ENCODE peak calls at places on chromosomes 6 and 20, in five cellular contexts. O is OCI-LY7, L is hepatocyte, I is A549, F is mammary epithelial cell. V is an unnamed sample. For H3K9me3, the result is how much of the 10 kb centered on the place peaks cover.

GRCh38 chr6:136784910-136785746 is 7.1 kb downstream of the MAP3K5 start:
- DNase-seq in I (no peak), F (no peak), L (no peak), O (peak), V (no peak)

GRCh38 chr6:84078335-84078734 is 44.8 kb downstream of the MRAP2 start:
- DNase-seq in F (no peak), I (no peak), L (no peak), O (no peak), V (no peak)

GRCh38 chr6:169861431-169862045 is 110.1 kb downstream of the ERMARD start:
- DNase-seq in F (no peak), L (no peak), I (no peak), O (no peak), V (no peak)

GRCh38 chr20:52539891-52540290 is 348.3 kb upstream of the ZFP64 start:
- DNase-seq in O (peak), L (peak), I (no peak), F (no peak), V (no peak)

GRCh38 chr6:112027942-112028674 is 25.8 kb upstream of the CCN6 start:
- DNase-seq in O (peak), I (no peak), L (no peak), F (peak), V (peak)

GRCh38 chr6:115704028-115704427 is 356.7 kb downstream of the FRK start:
- DNase-seq in I (no peak), F (no peak), O (no peak), L (no peak), V (no peak)

GRCh38 chr6:131125431-131125830 is 9.8 kb upstream of the AKAP7 start:
- DNase-seq in F (no peak), L (no peak), I (no peak), O (no peak), V (no peak)

GRCh38 chr6:18412073-18412472 is 24.9 kb downstream of the RNF144B start:
- DNase-seq in L (no peak), O (peak), I (no peak), F (no peak), V (no peak)

GRCh38 chr6:170203212-170203611 is 87.7 kb downstream of the DLL1 start:
- DNase-seq in I (no peak), L (no peak), O (no peak), F (peak), V (no peak)

GRCh38 chr20:58389324-58389967 is 417 bp downstream of the VAPB start:
- DNase-seq in O (peak), I (no peak), F (peak), L (peak), V (peak)

GRCh38 chr6:56746767-56747504 is 104.2 kb upstream of the DST start:
- DNase-seq in L (no peak), F (peak), O (no peak), I (no peak), V (no peak)

GRCh38 chr6:17610835-17611234 is 10.7 kb downstream of the FAM8A1 start:
- DNase-seq in L (peak), I (no peak), O (no peak), F (no peak), V (no peak)

GRCh38 chr6:1263039-1263849 is 48.7 kb upstream of the FOXQ1 start:
- DNase-seq in I (no peak), O (no peak), F (no peak), L (peak), V (no peak)

GRCh38 chr6:12467706-12468670 is 177.8 kb downstream of the EDN1 start:
- DNase-seq in L (no peak), O (no peak), I (no peak), F (peak), V (no peak)

GRCh38 chr6:30283761-30284160 is 43.0 kb upstream of the TRIM39 start:
- DNase-seq in O (no peak), L (no peak), I (no peak), F (no peak), V (no peak)

GRCh38 chr6:30287139-30287538 is 39.6 kb upstream of the TRIM39 start:
- DNase-seq in F (no peak), I (no peak), L (no peak), O (no peak), V (no peak)

GRCh38 chr6:30282522-30282921 is 44.2 kb upstream of the TRIM39 start:
- DNase-seq in F (no peak), O (no peak), L (no peak), I (no peak), V (no peak)
- H3K9me3 ChIP-seq in F (under half), O (half or more), L (half or more), I (half or more), V (under half)

GRCh38 chr6:74598473-74599393 is 607.1 kb downstream of the COL12A1 start:
- DNase-seq in O (no peak), I (peak), L (no peak), F (peak), V (peak)
- H3K4me2 ChIP-seq in O (no peak), I (peak), L (no peak), F (no peak), V (no peak)

DNA sequence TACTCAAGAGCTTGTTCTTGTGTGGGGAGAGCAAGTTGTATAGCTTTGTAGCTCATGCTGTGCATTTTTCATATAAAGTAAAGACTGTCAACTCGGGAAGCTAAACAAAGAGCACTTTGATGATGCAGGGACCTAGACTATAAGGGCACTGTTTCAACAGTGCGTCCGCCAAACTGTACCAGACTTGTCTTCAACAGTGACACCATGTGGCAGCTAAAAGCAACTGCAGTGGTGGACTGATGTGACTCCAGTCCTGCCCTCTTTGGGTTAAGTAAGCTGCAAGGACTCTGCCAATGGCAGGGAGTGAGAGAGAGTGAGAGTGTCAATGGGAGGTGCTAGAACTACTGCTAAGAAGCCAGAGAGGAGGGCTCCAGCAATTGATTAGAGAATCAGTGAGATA is 48.1 kb upstream of the MC3R start:
- DNase-seq in L (no peak), O (peak), F (no peak), I (no peak), V (no peak)
- TF ChIP-seq CTCF in L (no peak), O (peak), F (peak), I (no peak), V (peak)

GRCh38 chr20:59678951-59679350 is 74.6 kb downstream of the PHACTR3 start:
- DNase-seq in I (no peak), O (no peak), F (no peak), L (no peak), V (no peak)

GRCh38 chr20:59676126-59676876 is 72.0 kb downstream of the PHACTR3 start:
- DNase-seq in L (no peak), F (no peak), O (no peak), I (no peak), V (no peak)

GRCh38 chr20:59678286-59678685 is 73.9 kb downstream of the PHACTR3 start:
- DNase-seq in O (no peak), L (no peak), F (no peak), I (no peak), V (no peak)

GRCh38 chr20:59677586-59677985 is 73.2 kb downstream of the PHACTR3 start:
- DNase-seq in O (no peak), I (no peak), L (no peak), F (no peak), V (no peak)

DNA sequence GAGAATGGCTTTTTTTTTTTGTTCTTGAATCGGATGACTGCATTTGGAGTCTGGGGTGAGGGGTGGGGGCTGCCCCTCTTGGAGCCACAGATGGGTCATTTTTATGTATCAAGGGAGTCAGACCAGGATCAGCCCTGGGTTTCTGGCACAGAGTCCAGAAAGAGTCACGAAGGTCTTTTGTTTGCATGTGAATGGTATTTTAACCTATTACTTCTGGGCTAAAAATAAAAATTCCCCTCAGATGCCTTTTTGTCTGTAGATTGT is 72.5 kb downstream of the PHACTR3 start:
- DNase-seq in I (no peak), F (no peak), O (no peak), L (no peak), V (no peak)
- H3K9me3 ChIP-seq in I (under half), F (under half), O (under half), L (under half), V (under half)

DNA sequence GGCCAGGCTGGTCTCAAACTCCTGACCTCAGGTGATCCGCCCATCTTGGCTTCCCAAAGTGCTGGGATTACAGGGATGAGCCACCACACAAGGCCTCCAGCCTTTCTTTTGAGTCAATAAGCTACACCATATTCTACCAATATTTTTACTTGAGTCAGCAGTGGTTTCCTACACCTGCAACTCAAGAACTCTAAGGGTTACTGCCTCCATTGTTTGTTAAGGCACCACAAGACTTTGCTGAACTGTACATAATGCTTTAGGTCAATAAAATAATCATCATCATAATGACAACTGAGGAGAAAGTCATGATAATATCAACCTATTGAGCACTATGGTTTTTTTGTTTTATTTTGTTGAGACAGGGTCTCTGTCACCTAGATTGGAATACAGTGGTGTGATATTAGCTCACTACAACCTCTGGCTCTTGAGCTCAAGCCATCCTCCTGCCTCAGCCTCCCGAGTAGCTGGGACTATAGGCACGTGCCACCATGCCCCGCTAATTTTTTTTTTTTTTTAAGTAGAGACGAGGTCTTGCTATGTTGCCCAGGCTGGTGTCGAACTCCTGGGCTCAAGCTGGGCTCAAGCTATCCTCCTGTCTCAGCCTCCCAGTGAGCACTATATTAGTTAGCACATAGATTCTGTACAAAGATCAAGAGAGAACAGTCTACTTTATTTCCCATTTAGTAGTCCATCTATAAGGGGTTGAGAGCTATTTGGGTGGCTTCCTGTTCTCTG is 34.9 kb upstream of the ZMYND8 start:
- DNase-seq in O (no peak), F (no peak), I (no peak), L (no peak), V (no peak)
- H3K4me2 ChIP-seq in O (peak), F (no peak), I (peak), L (no peak), V (peak)

GRCh38 chr6:127464161-127464880 is 5.1 kb upstream of the KIAA0408 start:
- DNase-seq in I (no peak), F (no peak), L (no peak), O (no peak), V (no peak)

GRCh38 chr6:127463056-127463455 is 3.9 kb upstream of the KIAA0408 start:
- DNase-seq in L (no peak), F (no peak), O (no peak), I (no peak), V (no peak)

GRCh38 chr6:127462391-127462790 is 3.2 kb upstream of the KIAA0408 start:
- DNase-seq in F (no peak), O (no peak), I (peak), L (no peak), V (no peak)

GRCh38 chr6:127466416-127466815 is 7.2 kb upstream of the KIAA0408 start:
- DNase-seq in F (no peak), O (no peak), L (no peak), I (no peak), V (no peak)

DNA sequence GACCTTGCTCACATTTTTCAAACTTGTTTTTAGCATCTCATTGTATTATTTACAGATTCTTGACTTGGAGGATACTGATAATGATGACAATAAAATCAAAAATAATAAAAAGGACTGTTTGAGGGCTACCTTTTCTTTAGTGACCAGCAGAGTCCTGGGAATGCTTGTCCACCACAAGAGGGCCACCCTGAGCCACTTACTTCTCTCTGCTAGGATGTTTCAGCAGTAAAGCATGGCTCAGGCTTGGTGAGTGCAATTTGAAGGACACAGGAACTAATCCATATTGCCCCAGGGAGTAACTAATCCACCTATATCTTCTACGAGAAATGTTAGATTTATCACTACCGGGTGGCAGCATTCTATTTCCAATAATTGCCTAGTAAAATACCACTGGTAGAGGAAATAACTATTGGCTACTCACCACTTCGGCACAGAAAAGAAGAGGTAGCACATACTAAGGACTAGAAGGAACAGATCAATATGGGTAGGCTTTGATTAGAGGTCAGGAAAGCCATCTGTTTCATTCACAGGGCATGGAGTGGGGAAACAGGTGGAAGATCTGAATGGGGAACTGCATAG is 5.8 kb upstream of the KIAA0408 start:
- DNase-seq in L (peak), I (peak), O (peak), F (peak), V (peak)
- TF ChIP-seq CTCF in L (peak), I (peak), O (peak), F (peak), V (peak)

GRCh38 chr20:16007164-16007563 is 566.1 kb downstream of the KIF16B start:
- DNase-seq in I (no peak), L (no peak), F (no peak), O (no peak), V (peak)
- H3K9me3 ChIP-seq in I (under half), L (under half), F (under half), O (under half), V (under half)

GRCh38 chr6:119758385-119758784 is 408.8 kb upstream of the MAN1A1 start:
- DNase-seq in I (no peak), O (no peak), F (no peak), L (no peak), V (no peak)

GRCh38 chr6:119757467-119757866 is 407.9 kb upstream of the MAN1A1 start:
- DNase-seq in O (no peak), I (no peak), L (no peak), F (no peak), V (no peak)
- H3K4me2 ChIP-seq in O (no peak), I (no peak), L (no peak), F (no peak), V (no peak)

DNA sequence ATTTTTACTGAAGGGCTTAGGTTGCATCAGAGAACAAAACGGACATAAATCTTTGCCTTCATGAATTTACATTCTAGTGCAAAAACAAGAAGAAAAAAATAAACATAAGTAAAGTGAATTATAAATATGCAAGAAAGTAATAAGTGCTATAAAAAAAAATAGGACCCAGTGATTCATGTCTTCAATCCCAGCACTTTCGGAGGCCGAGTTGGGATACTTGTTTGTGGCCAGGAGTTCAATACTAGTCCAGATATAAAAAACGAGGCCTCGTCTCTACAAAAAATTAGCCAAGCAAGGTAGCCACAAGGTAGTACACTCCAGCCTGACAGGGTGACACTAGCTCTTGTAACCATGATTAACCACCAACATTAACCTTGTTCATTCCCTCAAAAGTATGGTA is 193.5 kb downstream of the SIM1 start:
- DNase-seq in L (no peak), O (no peak), I (no peak), F (no peak), V (no peak)
- TF ChIP-seq CTCF in L (no peak), O (no peak), I (no peak), F (no peak), V (no peak)